ENCODE peak calls at places on chromosome 11, in ten cellular contexts. One of them, this sample, is unnamed.

GRCh38 chr11:9756878-9757277 is 93.0 kb downstream of the SWAP70 start:
- DNase-seq in anterior cingulate cortex: no peak
- DNase-seq in MG63: no peak
- DNase-seq in endothelial cell: no peak
- DNase-seq in activated CD4-positive, alpha-beta T cell treated with anti-CD3 and anti-CD28 coated beads, Interleukin-2, amount 50 U/mL, for 24 hours: no peak
- DNase-seq in AG08395: no peak
- DNase-seq in WTC11: no peak
- DNase-seq in AG04450: no peak
- DNase-seq in activated T-helper 9 cell treated with anti-CD3 and anti-CD28 coated beads, Interleukin-2, amount 50 U/mL, for 16 hours: no peak
- DNase-seq in NCI-H1417 treated with DMSO at 0.1 percent for 48 hours: no peak
- DNase-seq in this sample: no peak

GRCh38 chr11:120431633-120432032 is 79.9 kb upstream of the GRIK4 start:
- DNase-seq in anterior cingulate cortex: no peak
- DNase-seq in MG63: peak
- DNase-seq in endothelial cell: peak
- DNase-seq in activated CD4-positive, alpha-beta T cell treated with anti-CD3 and anti-CD28 coated beads, Interleukin-2, amount 50 U/mL, for 24 hours: no peak
- DNase-seq in AG08395: peak
- DNase-seq in WTC11: peak
- DNase-seq in AG04450: peak
- DNase-seq in activated T-helper 9 cell treated with anti-CD3 and anti-CD28 coated beads, Interleukin-2, amount 50 U/mL, for 16 hours: no peak
- DNase-seq in NCI-H1417 treated with DMSO at 0.1 percent for 48 hours: no peak
- DNase-seq in this sample: no peak

GRCh38 chr11:26473216-26474194 is 98.6 kb downstream of the MUC15 start:
- DNase-seq in anterior cingulate cortex: no peak
- DNase-seq in MG63: no peak
- DNase-seq in endothelial cell: no peak
- DNase-seq in activated CD4-positive, alpha-beta T cell treated with anti-CD3 and anti-CD28 coated beads, Interleukin-2, amount 50 U/mL, for 24 hours: no peak
- DNase-seq in AG08395: no peak
- DNase-seq in WTC11: no peak
- DNase-seq in AG04450: no peak
- DNase-seq in activated T-helper 9 cell treated with anti-CD3 and anti-CD28 coated beads, Interleukin-2, amount 50 U/mL, for 16 hours: no peak
- DNase-seq in NCI-H1417 treated with DMSO at 0.1 percent for 48 hours: no peak
- DNase-seq in this sample: no peak

GRCh38 chr11:48005878-48006277 is 25.5 kb downstream of the PTPRJ start:
- DNase-seq in anterior cingulate cortex: no peak
- DNase-seq in MG63: no peak
- DNase-seq in endothelial cell: no peak
- DNase-seq in activated CD4-positive, alpha-beta T cell treated with anti-CD3 and anti-CD28 coated beads, Interleukin-2, amount 50 U/mL, for 24 hours: no peak
- DNase-seq in AG08395: no peak
- DNase-seq in WTC11: peak
- DNase-seq in AG04450: no peak
- DNase-seq in activated T-helper 9 cell treated with anti-CD3 and anti-CD28 coated beads, Interleukin-2, amount 50 U/mL, for 16 hours: no peak
- DNase-seq in NCI-H1417 treated with DMSO at 0.1 percent for 48 hours: no peak
- DNase-seq in this sample: peak

GRCh38 chr11:123202155-123202714 is 7.2 kb upstream of the CLMP start:
- DNase-seq in anterior cingulate cortex: no peak
- DNase-seq in MG63: no peak
- DNase-seq in endothelial cell: no peak
- DNase-seq in activated CD4-positive, alpha-beta T cell treated with anti-CD3 and anti-CD28 coated beads, Interleukin-2, amount 50 U/mL, for 24 hours: no peak
- DNase-seq in AG08395: no peak
- DNase-seq in WTC11: no peak
- DNase-seq in AG04450: no peak
- DNase-seq in activated T-helper 9 cell treated with anti-CD3 and anti-CD28 coated beads, Interleukin-2, amount 50 U/mL, for 16 hours: no peak
- DNase-seq in NCI-H1417 treated with DMSO at 0.1 percent for 48 hours: no peak
- DNase-seq in this sample: no peak

GRCh38 chr11:43548921-43549320 is 131.6 kb upstream of the HSD17B12 start:
- DNase-seq in anterior cingulate cortex: no peak
- DNase-seq in MG63: no peak
- DNase-seq in endothelial cell: no peak
- DNase-seq in activated CD4-positive, alpha-beta T cell treated with anti-CD3 and anti-CD28 coated beads, Interleukin-2, amount 50 U/mL, for 24 hours: no peak
- DNase-seq in AG08395: no peak
- DNase-seq in WTC11: no peak
- DNase-seq in AG04450: no peak
- DNase-seq in activated T-helper 9 cell treated with anti-CD3 and anti-CD28 coated beads, Interleukin-2, amount 50 U/mL, for 16 hours: no peak
- DNase-seq in NCI-H1417 treated with DMSO at 0.1 percent for 48 hours: no peak
- DNase-seq in this sample: no peak

GRCh38 chr11:72582206-72583176 is 91.7 kb downstream of the PDE2A start:
- DNase-seq in anterior cingulate cortex: no peak
- DNase-seq in MG63: no peak
- DNase-seq in endothelial cell: no peak
- DNase-seq in activated CD4-positive, alpha-beta T cell treated with anti-CD3 and anti-CD28 coated beads, Interleukin-2, amount 50 U/mL, for 24 hours: no peak
- DNase-seq in AG08395: no peak
- DNase-seq in WTC11: no peak
- DNase-seq in AG04450: no peak
- DNase-seq in activated T-helper 9 cell treated with anti-CD3 and anti-CD28 coated beads, Interleukin-2, amount 50 U/mL, for 16 hours: no peak
- DNase-seq in NCI-H1417 treated with DMSO at 0.1 percent for 48 hours: no peak
- DNase-seq in this sample: peak

GRCh38 chr11:126132319-126132718 is 69.7 kb upstream of the CDON start:
- DNase-seq in anterior cingulate cortex: no peak
- DNase-seq in MG63: peak
- DNase-seq in endothelial cell: no peak
- DNase-seq in activated CD4-positive, alpha-beta T cell treated with anti-CD3 and anti-CD28 coated beads, Interleukin-2, amount 50 U/mL, for 24 hours: no peak
- DNase-seq in AG08395: no peak
- DNase-seq in WTC11: no peak
- DNase-seq in AG04450: no peak
- DNase-seq in activated T-helper 9 cell treated with anti-CD3 and anti-CD28 coated beads, Interleukin-2, amount 50 U/mL, for 16 hours: no peak
- DNase-seq in NCI-H1417 treated with DMSO at 0.1 percent for 48 hours: no peak
- DNase-seq in this sample: no peak

GRCh38 chr11:59833602-59834001 is 11.7 kb downstream of the CBLIF start:
- DNase-seq in anterior cingulate cortex: no peak
- DNase-seq in MG63: no peak
- DNase-seq in endothelial cell: no peak
- DNase-seq in activated CD4-positive, alpha-beta T cell treated with anti-CD3 and anti-CD28 coated beads, Interleukin-2, amount 50 U/mL, for 24 hours: no peak
- DNase-seq in AG08395: no peak
- DNase-seq in WTC11: no peak
- DNase-seq in AG04450: no peak
- DNase-seq in activated T-helper 9 cell treated with anti-CD3 and anti-CD28 coated beads, Interleukin-2, amount 50 U/mL, for 16 hours: no peak
- DNase-seq in NCI-H1417 treated with DMSO at 0.1 percent for 48 hours: no peak
- DNase-seq in this sample: no peak

GRCh38 chr11:16759857-16760256 is 21.4 kb downstream of the C11orf58 start:
- DNase-seq in anterior cingulate cortex: no peak
- DNase-seq in MG63: no peak
- DNase-seq in endothelial cell: no peak
- DNase-seq in activated CD4-positive, alpha-beta T cell treated with anti-CD3 and anti-CD28 coated beads, Interleukin-2, amount 50 U/mL, for 24 hours: no peak
- DNase-seq in AG08395: no peak
- DNase-seq in WTC11: no peak
- DNase-seq in AG04450: no peak
- DNase-seq in activated T-helper 9 cell treated with anti-CD3 and anti-CD28 coated beads, Interleukin-2, amount 50 U/mL, for 16 hours: no peak
- DNase-seq in NCI-H1417 treated with DMSO at 0.1 percent for 48 hours: no peak
- DNase-seq in this sample: no peak

GRCh38 chr11:92130432-92130831 is 94.2 kb upstream of the FAT3 start:
- DNase-seq in anterior cingulate cortex: no peak
- DNase-seq in MG63: peak
- DNase-seq in endothelial cell: no peak
- DNase-seq in activated CD4-positive, alpha-beta T cell treated with anti-CD3 and anti-CD28 coated beads, Interleukin-2, amount 50 U/mL, for 24 hours: no peak
- DNase-seq in AG08395: peak
- DNase-seq in WTC11: no peak
- DNase-seq in AG04450: no peak
- DNase-seq in activated T-helper 9 cell treated with anti-CD3 and anti-CD28 coated beads, Interleukin-2, amount 50 U/mL, for 16 hours: no peak
- DNase-seq in NCI-H1417 treated with DMSO at 0.1 percent for 48 hours: no peak
- DNase-seq in this sample: no peak

GRCh38 chr11:65862191-65862735 is 2.0 kb downstream of the MUS81 start:
- DNase-seq in anterior cingulate cortex: no peak
- DNase-seq in MG63: no peak
- DNase-seq in endothelial cell: peak
- DNase-seq in activated CD4-positive, alpha-beta T cell treated with anti-CD3 and anti-CD28 coated beads, Interleukin-2, amount 50 U/mL, for 24 hours: no peak
- DNase-seq in AG08395: no peak
- DNase-seq in WTC11: no peak
- DNase-seq in AG04450: no peak
- DNase-seq in activated T-helper 9 cell treated with anti-CD3 and anti-CD28 coated beads, Interleukin-2, amount 50 U/mL, for 16 hours: no peak
- DNase-seq in NCI-H1417 treated with DMSO at 0.1 percent for 48 hours: no peak
- DNase-seq in this sample: no peak

GRCh38 chr11:120815260-120816100 is 208.4 kb upstream of the TBCEL start:
- DNase-seq in anterior cingulate cortex: no peak
- DNase-seq in MG63: no peak
- DNase-seq in endothelial cell: no peak
- DNase-seq in activated CD4-positive, alpha-beta T cell treated with anti-CD3 and anti-CD28 coated beads, Interleukin-2, amount 50 U/mL, for 24 hours: no peak
- DNase-seq in AG08395: no peak
- DNase-seq in WTC11: peak
- DNase-seq in AG04450: no peak
- DNase-seq in activated T-helper 9 cell treated with anti-CD3 and anti-CD28 coated beads, Interleukin-2, amount 50 U/mL, for 16 hours: no peak
- DNase-seq in NCI-H1417 treated with DMSO at 0.1 percent for 48 hours: no peak
- DNase-seq in this sample: no peak

GRCh38 chr11:99320769-99321290 is 300.1 kb downstream of the CNTN5 start:
- DNase-seq in anterior cingulate cortex: no peak
- DNase-seq in MG63: peak
- DNase-seq in endothelial cell: no peak
- DNase-seq in activated CD4-positive, alpha-beta T cell treated with anti-CD3 and anti-CD28 coated beads, Interleukin-2, amount 50 U/mL, for 24 hours: no peak
- DNase-seq in AG08395: no peak
- DNase-seq in WTC11: no peak
- DNase-seq in AG04450: no peak
- DNase-seq in activated T-helper 9 cell treated with anti-CD3 and anti-CD28 coated beads, Interleukin-2, amount 50 U/mL, for 16 hours: no peak
- DNase-seq in NCI-H1417 treated with DMSO at 0.1 percent for 48 hours: no peak
- DNase-seq in this sample: no peak

GRCh38 chr11:117612111-117612510 is 184.9 kb downstream of the DSCAML1 start:
- DNase-seq in anterior cingulate cortex: no peak
- DNase-seq in MG63: no peak
- DNase-seq in endothelial cell: no peak
- DNase-seq in activated CD4-positive, alpha-beta T cell treated with anti-CD3 and anti-CD28 coated beads, Interleukin-2, amount 50 U/mL, for 24 hours: no peak
- DNase-seq in AG08395: no peak
- DNase-seq in WTC11: no peak
- DNase-seq in AG04450: no peak
- DNase-seq in activated T-helper 9 cell treated with anti-CD3 and anti-CD28 coated beads, Interleukin-2, amount 50 U/mL, for 16 hours: no peak
- DNase-seq in NCI-H1417 treated with DMSO at 0.1 percent for 48 hours: no peak
- DNase-seq in this sample: no peak

GRCh38 chr11:108697872-108698473 is 33.1 kb downstream of the DDX10 start:
- DNase-seq in anterior cingulate cortex: no peak
- DNase-seq in MG63: peak
- DNase-seq in endothelial cell: peak
- DNase-seq in activated CD4-positive, alpha-beta T cell treated with anti-CD3 and anti-CD28 coated beads, Interleukin-2, amount 50 U/mL, for 24 hours: no peak
- DNase-seq in AG08395: peak
- DNase-seq in WTC11: peak
- DNase-seq in AG04450: peak
- DNase-seq in activated T-helper 9 cell treated with anti-CD3 and anti-CD28 coated beads, Interleukin-2, amount 50 U/mL, for 16 hours: no peak
- DNase-seq in NCI-H1417 treated with DMSO at 0.1 percent for 48 hours: peak
- DNase-seq in this sample: peak

GRCh38 chr11:63940786-63941185 is 2.0 kb downstream of the NAA40 start:
- DNase-seq in anterior cingulate cortex: no peak
- DNase-seq in MG63: no peak
- DNase-seq in endothelial cell: no peak
- DNase-seq in activated CD4-positive, alpha-beta T cell treated with anti-CD3 and anti-CD28 coated beads, Interleukin-2, amount 50 U/mL, for 24 hours: no peak
- DNase-seq in AG08395: no peak
- DNase-seq in WTC11: no peak
- DNase-seq in AG04450: no peak
- DNase-seq in activated T-helper 9 cell treated with anti-CD3 and anti-CD28 coated beads, Interleukin-2, amount 50 U/mL, for 16 hours: no peak
- DNase-seq in NCI-H1417 treated with DMSO at 0.1 percent for 48 hours: no peak
- DNase-seq in this sample: no peak

GRCh38 chr11:3816673-3817072 is 8.3 kb downstream of the PGAP2 start:
- DNase-seq in anterior cingulate cortex: no peak
- DNase-seq in MG63: no peak
- DNase-seq in endothelial cell: no peak
- DNase-seq in activated CD4-positive, alpha-beta T cell treated with anti-CD3 and anti-CD28 coated beads, Interleukin-2, amount 50 U/mL, for 24 hours: no peak
- DNase-seq in AG08395: no peak
- DNase-seq in WTC11: no peak
- DNase-seq in AG04450: no peak
- DNase-seq in activated T-helper 9 cell treated with anti-CD3 and anti-CD28 coated beads, Interleukin-2, amount 50 U/mL, for 16 hours: no peak
- DNase-seq in NCI-H1417 treated with DMSO at 0.1 percent for 48 hours: no peak
- DNase-seq in this sample: no peak

GRCh38 chr11:59556883-59557205 is 45.5 kb downstream of the OR4D9 start:
- DNase-seq in anterior cingulate cortex: no peak
- DNase-seq in MG63: peak
- DNase-seq in endothelial cell: no peak
- DNase-seq in activated CD4-positive, alpha-beta T cell treated with anti-CD3 and anti-CD28 coated beads, Interleukin-2, amount 50 U/mL, for 24 hours: no peak
- DNase-seq in AG08395: no peak
- DNase-seq in WTC11: no peak
- DNase-seq in AG04450: no peak
- DNase-seq in activated T-helper 9 cell treated with anti-CD3 and anti-CD28 coated beads, Interleukin-2, amount 50 U/mL, for 16 hours: no peak
- DNase-seq in NCI-H1417 treated with DMSO at 0.1 percent for 48 hours: no peak
- DNase-seq in this sample: no peak

GRCh38 chr11:23696712-23697111 is 800.1 kb upstream of the LUZP2 start:
- DNase-seq in anterior cingulate cortex: no peak
- DNase-seq in MG63: no peak
- DNase-seq in endothelial cell: no peak
- DNase-seq in activated CD4-positive, alpha-beta T cell treated with anti-CD3 and anti-CD28 coated beads, Interleukin-2, amount 50 U/mL, for 24 hours: no peak
- DNase-seq in AG08395: no peak
- DNase-seq in WTC11: no peak
- DNase-seq in AG04450: no peak
- DNase-seq in activated T-helper 9 cell treated with anti-CD3 and anti-CD28 coated beads, Interleukin-2, amount 50 U/mL, for 16 hours: no peak
- DNase-seq in NCI-H1417 treated with DMSO at 0.1 percent for 48 hours: no peak
- DNase-seq in this sample: no peak

GRCh38 chr11:117217141-117217609 is 14.7 kb downstream of the PCSK7 start:
- DNase-seq in anterior cingulate cortex: no peak
- DNase-seq in MG63: no peak
- DNase-seq in endothelial cell: no peak
- DNase-seq in activated CD4-positive, alpha-beta T cell treated with anti-CD3 and anti-CD28 coated beads, Interleukin-2, amount 50 U/mL, for 24 hours: no peak
- DNase-seq in AG08395: no peak
- DNase-seq in WTC11: no peak
- DNase-seq in AG04450: peak
- DNase-seq in activated T-helper 9 cell treated with anti-CD3 and anti-CD28 coated beads, Interleukin-2, amount 50 U/mL, for 16 hours: no peak
- DNase-seq in NCI-H1417 treated with DMSO at 0.1 percent for 48 hours: no peak
- DNase-seq in this sample: no peak

GRCh38 chr11:113796663-113797259 is 17.2 kb downstream of the CLDN25 start:
- DNase-seq in anterior cingulate cortex: no peak
- DNase-seq in MG63: no peak
- DNase-seq in endothelial cell: peak
- DNase-seq in activated CD4-positive, alpha-beta T cell treated with anti-CD3 and anti-CD28 coated beads, Interleukin-2, amount 50 U/mL, for 24 hours: no peak
- DNase-seq in AG08395: peak
- DNase-seq in WTC11: no peak
- DNase-seq in AG04450: no peak
- DNase-seq in activated T-helper 9 cell treated with anti-CD3 and anti-CD28 coated beads, Interleukin-2, amount 50 U/mL, for 16 hours: no peak
- DNase-seq in NCI-H1417 treated with DMSO at 0.1 percent for 48 hours: no peak
- DNase-seq in this sample: no peak

GRCh38 chr11:60128376-60128775 is 39.9 kb downstream of the MS4A2 start:
- DNase-seq in anterior cingulate cortex: no peak
- DNase-seq in MG63: no peak
- DNase-seq in endothelial cell: no peak
- DNase-seq in activated CD4-positive, alpha-beta T cell treated with anti-CD3 and anti-CD28 coated beads, Interleukin-2, amount 50 U/mL, for 24 hours: no peak
- DNase-seq in AG08395: no peak
- DNase-seq in WTC11: no peak
- DNase-seq in AG04450: no peak
- DNase-seq in activated T-helper 9 cell treated with anti-CD3 and anti-CD28 coated beads, Interleukin-2, amount 50 U/mL, for 16 hours: no peak
- DNase-seq in NCI-H1417 treated with DMSO at 0.1 percent for 48 hours: no peak
- DNase-seq in this sample: no peak

GRCh38 chr11:20596629-20597129 is 2.7 kb upstream of the SLC6A5 start:
- DNase-seq in anterior cingulate cortex: no peak
- DNase-seq in MG63: no peak
- DNase-seq in endothelial cell: no peak
- DNase-seq in activated CD4-positive, alpha-beta T cell treated with anti-CD3 and anti-CD28 coated beads, Interleukin-2, amount 50 U/mL, for 24 hours: no peak
- DNase-seq in AG08395: no peak
- DNase-seq in WTC11: peak
- DNase-seq in AG04450: no peak
- DNase-seq in activated T-helper 9 cell treated with anti-CD3 and anti-CD28 coated beads, Interleukin-2, amount 50 U/mL, for 16 hours: no peak
- DNase-seq in NCI-H1417 treated with DMSO at 0.1 percent for 48 hours: no peak
- DNase-seq in this sample: peak

GRCh38 chr11:17543041-17543440 is 1.2 kb downstream of the USH1C start:
- DNase-seq in anterior cingulate cortex: no peak
- DNase-seq in MG63: no peak
- DNase-seq in endothelial cell: no peak
- DNase-seq in activated CD4-positive, alpha-beta T cell treated with anti-CD3 and anti-CD28 coated beads, Interleukin-2, amount 50 U/mL, for 24 hours: no peak
- DNase-seq in AG08395: no peak
- DNase-seq in WTC11: no peak
- DNase-seq in AG04450: no peak
- DNase-seq in activated T-helper 9 cell treated with anti-CD3 and anti-CD28 coated beads, Interleukin-2, amount 50 U/mL, for 16 hours: no peak
- DNase-seq in NCI-H1417 treated with DMSO at 0.1 percent for 48 hours: no peak
- DNase-seq in this sample: no peak

GRCh38 chr11:64619811-64620285 is 28.8 kb downstream of the SLC22A12 start:
- DNase-seq in anterior cingulate cortex: no peak
- DNase-seq in MG63: peak
- DNase-seq in endothelial cell: no peak
- DNase-seq in activated CD4-positive, alpha-beta T cell treated with anti-CD3 and anti-CD28 coated beads, Interleukin-2, amount 50 U/mL, for 24 hours: no peak
- DNase-seq in AG08395: peak
- DNase-seq in WTC11: peak
- DNase-seq in AG04450: peak
- DNase-seq in activated T-helper 9 cell treated with anti-CD3 and anti-CD28 coated beads, Interleukin-2, amount 50 U/mL, for 16 hours: no peak
- DNase-seq in NCI-H1417 treated with DMSO at 0.1 percent for 48 hours: no peak
- DNase-seq in this sample: peak

GRCh38 chr11:131002145-131002544 is 85.9 kb upstream of the SNX19 start:
- DNase-seq in anterior cingulate cortex: no peak
- DNase-seq in MG63: no peak
- DNase-seq in endothelial cell: no peak
- DNase-seq in activated CD4-positive, alpha-beta T cell treated with anti-CD3 and anti-CD28 coated beads, Interleukin-2, amount 50 U/mL, for 24 hours: no peak
- DNase-seq in AG08395: no peak
- DNase-seq in WTC11: no peak
- DNase-seq in AG04450: no peak
- DNase-seq in activated T-helper 9 cell treated with anti-CD3 and anti-CD28 coated beads, Interleukin-2, amount 50 U/mL, for 16 hours: no peak
- DNase-seq in NCI-H1417 treated with DMSO at 0.1 percent for 48 hours: no peak
- DNase-seq in this sample: no peak

GRCh38 chr11:37988031-37988430 is 1390.0 kb upstream of the RAG2 start:
- DNase-seq in anterior cingulate cortex: no peak
- DNase-seq in MG63: peak
- DNase-seq in endothelial cell: no peak
- DNase-seq in activated CD4-positive, alpha-beta T cell treated with anti-CD3 and anti-CD28 coated beads, Interleukin-2, amount 50 U/mL, for 24 hours: no peak
- DNase-seq in AG08395: no peak
- DNase-seq in WTC11: no peak
- DNase-seq in AG04450: peak
- DNase-seq in activated T-helper 9 cell treated with anti-CD3 and anti-CD28 coated beads, Interleukin-2, amount 50 U/mL, for 16 hours: no peak
- DNase-seq in NCI-H1417 treated with DMSO at 0.1 percent for 48 hours: no peak
- DNase-seq in this sample: no peak

This sample was measured in glutamatergic neuron.